ENCODE peak calls at places on chromosomes 4 and X, in four cellular contexts. One of them, this sample, is unnamed.

GRCh38 chr4:2805712-2806391 is 13.0 kb downstream of the SH3BP2 start:
- DNase-seq in cardiac muscle cell: peak; percentile 29
- DNase-seq in amniotic stem cell: no peak
- DNase-seq in kidney epithelial cell: no peak
- DNase-seq in this sample: peak; percentile 57

GRCh38 chr4:183936574-183937335 is 31.6 kb downstream of the STOX2 start:
- DNase-seq in cardiac muscle cell: peak; percentile 6
- DNase-seq in amniotic stem cell: no peak
- DNase-seq in kidney epithelial cell: no peak
- DNase-seq in this sample: no peak

GRCh38 chr4:8427761-8428287 is 12.7 kb downstream of the ACOX3 start:
- DNase-seq in cardiac muscle cell: peak; percentile 57
- DNase-seq in amniotic stem cell: no peak
- DNase-seq in kidney epithelial cell: no peak
- DNase-seq in this sample: no peak

GRCh38 chr4:77393981-77394380 is 211.6 kb upstream of the CXCL13 start:
- DNase-seq in cardiac muscle cell: no peak
- DNase-seq in amniotic stem cell: no peak
- DNase-seq in kidney epithelial cell: peak; percentile 38
- DNase-seq in this sample: no peak

GRCh38 chr4:147543039-147543438 is 62.1 kb downstream of the EDNRA start:
- DNase-seq in cardiac muscle cell: no peak
- DNase-seq in amniotic stem cell: no peak
- DNase-seq in kidney epithelial cell: no peak
- DNase-seq in this sample: no peak

GRCh38 chrX:12973561-12974216 is 1.2 kb upstream of the TMSB4X start:
- DNase-seq in cardiac muscle cell: no peak
- DNase-seq in amniotic stem cell: no peak
- DNase-seq in kidney epithelial cell: no peak
- DNase-seq in this sample: no peak

GRCh38 chr4:165905405-165906027 is 32.5 kb downstream of the TLL1 start:
- DNase-seq in cardiac muscle cell: peak; percentile 40
- DNase-seq in amniotic stem cell: no peak
- DNase-seq in kidney epithelial cell: no peak
- DNase-seq in this sample: no peak

GRCh38 chr4:924107-925096 is 7.7 kb downstream of the GAK start:
- DNase-seq in cardiac muscle cell: peak; percentile 35
- DNase-seq in amniotic stem cell: no peak
- DNase-seq in kidney epithelial cell: no peak
- DNase-seq in this sample: no peak

GRCh38 chr4:20662851-20663250 is 37.4 kb upstream of the PACRGL start:
- DNase-seq in cardiac muscle cell: no peak
- DNase-seq in amniotic stem cell: no peak
- DNase-seq in kidney epithelial cell: no peak
- DNase-seq in this sample: no peak

GRCh38 chr4:55337944-55338343 is 8.1 kb upstream of the SRD5A3 start:
- DNase-seq in cardiac muscle cell: no peak
- DNase-seq in amniotic stem cell: no peak
- DNase-seq in kidney epithelial cell: no peak
- DNase-seq in this sample: no peak

GRCh38 chr4:135604531-135604930 is 1402.9 kb upstream of the PABPC4L start:
- DNase-seq in cardiac muscle cell: no peak
- DNase-seq in amniotic stem cell: no peak
- DNase-seq in kidney epithelial cell: no peak
- DNase-seq in this sample: no peak

GRCh38 chr4:5746250-5746649 is 35.2 kb downstream of the EVC start:
- DNase-seq in cardiac muscle cell: no peak
- DNase-seq in amniotic stem cell: no peak
- DNase-seq in kidney epithelial cell: no peak
- DNase-seq in this sample: no peak

GRCh38 chrX:155046129-155046810 is 19.6 kb downstream of the FUNDC2 start:
- DNase-seq in cardiac muscle cell: no peak
- DNase-seq in amniotic stem cell: no peak
- DNase-seq in kidney epithelial cell: no peak
- DNase-seq in this sample: no peak

GRCh38 chrX:135112096-135112729 is 8.1 kb downstream of the ETDB start:
- DNase-seq in cardiac muscle cell: peak; percentile 50
- DNase-seq in amniotic stem cell: no peak
- DNase-seq in kidney epithelial cell: no peak
- DNase-seq in this sample: no peak

GRCh38 chr4:114021445-114021844 is 42.0 kb upstream of the ARSJ start:
- DNase-seq in cardiac muscle cell: no peak
- DNase-seq in amniotic stem cell: no peak
- DNase-seq in kidney epithelial cell: no peak
- DNase-seq in this sample: no peak

GRCh38 chr4:76615999-76616398 is 181.0 kb downstream of the SHROOM3 start:
- DNase-seq in cardiac muscle cell: no peak
- DNase-seq in amniotic stem cell: no peak
- DNase-seq in kidney epithelial cell: no peak
- DNase-seq in this sample: no peak

GRCh38 chrX:108257556-108257955 is 166.0 kb downstream of the ATG4A start:
- DNase-seq in cardiac muscle cell: no peak
- DNase-seq in amniotic stem cell: no peak
- DNase-seq in kidney epithelial cell: no peak
- DNase-seq in this sample: no peak

GRCh38 chrX:136652822-136653723 is 5.1 kb downstream of the CD40LG start:
- DNase-seq in cardiac muscle cell: no peak
- DNase-seq in amniotic stem cell: no peak
- DNase-seq in kidney epithelial cell: no peak
- DNase-seq in this sample: peak; percentile 59

GRCh38 chr4:103111598-103111997 is 12.0 kb upstream of the BDH2 start:
- DNase-seq in cardiac muscle cell: no peak
- DNase-seq in amniotic stem cell: no peak
- DNase-seq in kidney epithelial cell: no peak
- DNase-seq in this sample: no peak

GRCh38 chr4:16443504-16444088 is 217.3 kb upstream of the TAPT1 start:
- DNase-seq in cardiac muscle cell: peak; percentile 60
- DNase-seq in amniotic stem cell: peak; percentile 11
- DNase-seq in kidney epithelial cell: no peak
- DNase-seq in this sample: no peak

GRCh38 chrX:7985568-7985967 is 58.4 kb upstream of the PNPLA4 start:
- DNase-seq in cardiac muscle cell: no peak
- DNase-seq in amniotic stem cell: no peak
- DNase-seq in kidney epithelial cell: no peak
- DNase-seq in this sample: no peak

GRCh38 chrX:37846141-37846540 is 1.2 kb downstream of the DYNLT3 start:
- DNase-seq in cardiac muscle cell: no peak
- DNase-seq in amniotic stem cell: no peak
- DNase-seq in kidney epithelial cell: no peak
- DNase-seq in this sample: no peak

GRCh38 chrX:86295293-86295692 is 147.0 kb downstream of the DACH2 start:
- DNase-seq in cardiac muscle cell: no peak
- DNase-seq in amniotic stem cell: no peak
- DNase-seq in kidney epithelial cell: no peak
- DNase-seq in this sample: no peak